ENCODE peak calls at places on chromosomes 13 and 19, in eight cellular contexts. W is SK-N-SH, P is GM12891, S is breast epithelium, Y is upper lobe of left lung, H is suprapubic skin, N is spleen, F is sigmoid colon. B is an unnamed sample.

GRCh38 chr19:33390120-33390907 is 16.8 kb downstream of the CEBPG start:
- DNase-seq in Y (peak; percentile 88), N (no peak), F (peak; percentile 91), H (peak; percentile 84), P (no peak), S (peak; percentile 56), W (peak; percentile 56), B (no peak)

GRCh38 chr13:76512676-76513277 is 373.4 kb downstream of the KCTD12 start:
- DNase-seq in N (no peak), S (no peak), H (no peak), W (peak; percentile 11), P (no peak), Y (no peak), F (no peak), B (no peak)

GRCh38 chr19:40053491-40053890 is 2.5 kb downstream of the ZNF780B start:
- DNase-seq in W (no peak), Y (no peak), F (no peak), S (no peak), H (no peak), P (no peak), N (no peak), B (no peak)

GRCh38 chr19:13022111-13022858 is 27.0 kb downstream of the NFIX start:
- DNase-seq in H (no peak), P (no peak), W (no peak), Y (peak; percentile 82), F (peak; percentile 87), N (no peak), S (no peak), B (no peak)

GRCh38 chr13:22120646-22121045 is 449.8 kb downstream of the FGF9 start:
- DNase-seq in S (no peak), P (no peak), W (no peak), N (no peak), H (no peak), Y (no peak), F (no peak), B (no peak)

GRCh38 chr13:112457485-112457884 is 81.3 kb downstream of the SPACA7 start:
- DNase-seq in S (no peak), F (no peak), N (no peak), Y (peak; percentile 68), H (no peak), W (no peak), P (no peak), B (no peak)

GRCh38 chr13:97344250-97345175 is 89.5 kb upstream of the RAP2A start:
- DNase-seq in P (no peak), H (no peak), F (peak; percentile 81), Y (no peak), S (peak; percentile 59), W (peak; percentile 67), N (no peak), B (no peak)

GRCh38 chr13:32253911-32254399 is 61.2 kb downstream of the ZAR1L start:
- DNase-seq in Y (no peak), W (no peak), H (no peak), N (no peak), F (no peak), P (no peak), S (no peak), B (no peak)

GRCh38 chr13:33111414-33112110 is 95.3 kb downstream of the KL start:
- DNase-seq in S (peak; percentile 35), H (no peak), N (no peak), W (no peak), Y (no peak), F (peak; percentile 74), P (no peak), B (no peak)

GRCh38 chr19:19659646-19660245 is 3.7 kb downstream of the ATP13A1 start:
- DNase-seq in N (peak; percentile 65), Y (no peak), S (no peak), H (no peak), W (no peak), P (no peak), F (peak; percentile 37), B (peak; percentile 3)

GRCh38 chr13:93147293-93147645 is 79.3 kb upstream of the GPC6 start:
- DNase-seq in W (no peak), F (no peak), N (no peak), S (no peak), Y (no peak), P (no peak), H (no peak), B (no peak)

GRCh38 chr13:24698686-24699085 is 18.5 kb downstream of the ATP12A start:
- DNase-seq in P (no peak), F (no peak), N (peak; percentile 58), W (no peak), H (no peak), Y (peak; percentile 45), S (no peak), B (no peak)

GRCh38 chr19:925087-925911 is 536 bp upstream of the ARID3A start:
- DNase-seq in W (peak; percentile 95), P (no peak), F (peak; percentile 92), Y (peak; percentile 97), S (peak; percentile 72), H (peak; percentile 89), N (peak; percentile 94), B (peak; percentile 84)

GRCh38 chr13:113927661-113928581 is 46.0 kb downstream of the C13orf46 start:
- DNase-seq in F (peak; percentile 85), W (no peak), H (peak; percentile 83), N (peak; percentile 59), P (no peak), S (peak; percentile 95), Y (peak; percentile 81), B (no peak)

GRCh38 chr19:4831351-4832340 is at the start of gene TICAM1:
- DNase-seq in W (peak; percentile 88), S (peak; percentile 48), F (peak; percentile 84), P (peak; percentile 59), Y (peak; percentile 96), N (peak; percentile 94), H (peak; percentile 85), B (peak; percentile 73)

GRCh38 chr13:114018461-114019055 is 44.7 kb upstream of the C13orf46 start:
- DNase-seq in H (no peak), N (no peak), F (no peak), W (no peak), S (no peak), P (no peak), Y (peak; percentile 51), B (no peak)

DNA sequence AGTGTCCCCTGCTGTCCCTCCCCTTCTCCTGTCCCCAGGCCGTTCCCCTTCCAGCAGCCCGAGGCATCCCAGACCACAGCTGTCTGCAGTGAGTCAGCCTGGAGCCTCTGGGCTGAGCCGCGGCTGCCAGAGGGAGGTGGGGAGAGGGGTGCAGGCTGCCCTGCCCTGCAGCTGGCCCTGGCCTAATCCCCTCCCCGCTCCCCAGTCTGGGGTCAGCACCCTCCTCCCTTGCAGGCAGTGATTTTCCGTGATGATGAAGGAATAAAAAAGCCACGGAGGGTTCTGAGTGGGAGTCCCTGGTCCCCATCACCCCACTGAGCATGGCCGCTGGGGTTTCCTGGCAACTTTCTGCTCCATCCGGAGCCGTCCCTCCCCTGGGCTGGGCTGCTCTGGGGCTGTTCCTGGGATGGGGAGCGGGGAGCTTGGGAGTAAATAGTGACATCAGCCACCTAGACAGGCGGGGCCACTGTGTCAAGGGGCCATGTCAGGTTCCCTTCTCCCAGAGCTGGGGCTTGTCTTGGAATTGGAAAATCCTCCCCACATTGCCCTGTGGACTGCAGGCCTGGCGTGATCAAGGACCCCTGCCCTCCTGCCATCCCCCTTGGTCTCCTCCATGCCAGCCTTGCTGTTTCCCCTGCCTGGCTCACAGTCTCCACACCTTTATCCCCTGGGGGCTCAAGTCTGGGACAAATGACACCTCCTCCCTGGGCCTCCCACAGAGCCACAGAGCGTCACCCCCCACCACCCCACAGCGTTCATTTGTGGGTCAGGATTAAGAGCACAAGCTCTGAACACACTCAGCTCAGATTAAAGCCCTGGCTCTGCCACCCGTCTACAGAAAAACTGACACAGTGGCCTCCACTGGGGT is 16.7 kb downstream of the SPC24 start:
- DNase-seq in H (peak; percentile 90), S (peak; percentile 62), F (peak; percentile 94), P (no peak), Y (peak; percentile 82), W (peak; percentile 61), N (peak; percentile 77), B (no peak)
- TF ChIP-seq POLR2AphosphoS5 in H (no peak), S (no peak), F (peak; percentile 76), P (no peak), Y (peak; percentile 63), W (peak; percentile 54), N (peak; percentile 39), B (no peak)

DNA sequence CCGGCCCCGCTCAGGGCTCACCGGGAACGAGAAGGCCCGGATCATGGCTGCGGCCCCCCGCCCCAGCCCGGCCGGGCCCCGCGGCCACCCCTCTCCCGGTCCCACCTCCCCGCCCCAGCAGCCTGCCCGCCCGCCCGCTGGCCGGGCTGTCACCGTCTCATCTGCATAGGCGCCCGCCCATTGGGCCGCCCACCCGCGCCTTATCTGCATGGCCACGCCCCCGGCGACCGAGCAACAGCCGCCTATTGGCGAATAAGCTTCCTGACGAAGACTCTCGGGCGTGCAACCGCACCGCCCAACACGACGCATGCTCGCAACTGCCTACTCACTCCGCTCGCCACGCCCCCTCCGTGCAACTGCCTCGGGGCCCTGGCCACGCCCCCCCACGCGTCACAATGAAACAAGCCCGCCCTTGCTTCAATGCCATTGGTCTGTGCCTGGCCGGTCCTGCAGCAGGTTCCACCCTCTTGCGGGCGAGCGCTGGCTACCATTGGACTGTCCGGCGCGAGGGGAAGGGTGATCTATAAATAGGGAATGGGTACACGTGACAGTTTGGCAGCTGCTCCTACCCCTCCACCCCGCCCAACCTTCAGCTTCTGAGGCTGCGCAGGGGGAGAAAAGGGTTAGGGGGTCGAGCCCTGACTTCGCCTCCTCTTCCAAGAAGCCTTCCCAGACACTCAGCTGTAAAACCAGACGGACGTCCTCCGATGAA is at the start of gene DACT3:
- DNase-seq in P (peak; percentile 95), F (peak; percentile 100), Y (peak; percentile 99), W (peak; percentile 96), N (peak; percentile 100), S (peak; percentile 100), H (peak; percentile 100), B (peak; percentile 96)
- TF ChIP-seq POLR2AphosphoS5 in P (no peak), F (peak; percentile 35), Y (no peak), W (no peak), N (peak; percentile 50), S (peak; percentile 24), H (peak; percentile 85), B (no peak)

GRCh38 chr13:71659427-71659826 is 207.6 kb downstream of the DACH1 start:
- DNase-seq in Y (no peak), W (no peak), P (no peak), F (no peak), H (no peak), S (no peak), N (no peak), B (no peak)

GRCh38 chr13:71663431-71663830 is 203.6 kb downstream of the DACH1 start:
- DNase-seq in Y (no peak), H (no peak), P (no peak), W (no peak), S (no peak), N (no peak), F (no peak), B (no peak)

DNA sequence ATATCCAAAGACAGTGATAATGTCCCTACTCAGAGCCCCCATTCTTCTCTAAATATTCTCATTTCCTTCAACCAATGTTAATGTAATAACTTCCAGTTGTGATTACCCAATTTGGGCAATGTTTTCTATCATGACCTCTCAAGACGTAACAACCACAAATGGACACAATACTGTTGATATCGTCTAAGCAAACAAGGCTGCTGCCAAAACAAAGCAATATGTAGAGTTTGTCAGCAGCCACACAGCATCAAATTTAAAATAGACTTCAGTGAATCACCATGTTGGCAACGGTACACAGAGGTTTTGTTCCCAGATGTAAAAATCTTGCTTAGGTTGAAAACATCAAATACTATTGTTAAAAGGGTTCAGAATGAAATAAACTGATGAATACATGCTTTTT is 205.1 kb downstream of the DACH1 start:
- DNase-seq in W (no peak), P (no peak), N (no peak), F (no peak), Y (no peak), S (no peak), H (no peak), B (no peak)
- TF ChIP-seq POLR2AphosphoS5 in W (no peak), P (no peak), N (no peak), F (no peak), Y (no peak), S (no peak), H (no peak), B (no peak)

GRCh38 chr13:36345438-36346221 is 564 bp downstream of the SPART start:
- DNase-seq in S (peak; percentile 68), N (peak; percentile 85), H (peak; percentile 88), W (no peak), P (peak; percentile 10), Y (peak; percentile 51), F (peak; percentile 92), B (no peak)
- TF ChIP-seq POLR2AphosphoS5 in S (peak; percentile 84), N (peak; percentile 74), H (peak; percentile 61), W (no peak), P (no peak), Y (peak; percentile 50), F (peak; percentile 87), B (no peak)

B was measured in GM12892.